ENCODE peak calls at places on chromosomes 3 and 15, in four cellular contexts. D, R, A and S are unnamed samples.

GRCh38 chr15:73265536-73266153 is 103.1 kb downstream of the HCN4 start:
- DNase-seq in A (peak; percentile 59), D (peak; percentile 26), R (no peak), S (peak; percentile 64)

GRCh38 chr3:170639003-170639402 is 53.1 kb upstream of the SLC7A14 start:
- DNase-seq in A (no peak), R (no peak), D (no peak), S (no peak)

GRCh38 chr15:48966595-48967301 is 3.0 kb upstream of the SHC4 start:
- DNase-seq in R (no peak), A (no peak), D (peak; percentile 80), S (no peak)

GRCh38 chr15:88894819-88895767 is at the start of gene HAPLN3:
- DNase-seq in A (peak; percentile 53), D (no peak), R (no peak), S (no peak)

GRCh38 chr15:52653451-52653964 is 25.7 kb downstream of the ATOSA start:
- DNase-seq in R (no peak), D (peak; percentile 78), A (no peak), S (no peak)

GRCh38 chr15:80485370-80486164 is 81.4 kb downstream of the ARNT2 start:
- DNase-seq in R (no peak), D (peak; percentile 56), A (no peak), S (no peak)

GRCh38 chr3:166263460-166263859 is 426.2 kb upstream of the BCHE start:
- DNase-seq in A (no peak), R (no peak), D (no peak), S (no peak)

GRCh38 chr15:91508633-91509032 is 344.9 kb upstream of the SLCO3A1 start:
- DNase-seq in R (no peak), D (peak; percentile 51), A (no peak), S (no peak)

GRCh38 chr3:72492240-72492639 is 356.0 kb downstream of the SHQ1 start:
- DNase-seq in A (no peak), D (peak; percentile 66), R (no peak), S (no peak)

GRCh38 chr3:185744997-185745843 is 79.6 kb downstream of the IGF2BP2 start:
- DNase-seq in D (peak; percentile 90), R (no peak), A (no peak), S (no peak)

GRCh38 chr3:157311633-157312365 is 124.9 kb upstream of the PTX3 start:
- DNase-seq in R (no peak), A (no peak), D (peak; percentile 35), S (no peak)

GRCh38 chr3:160023476-160023875 is 34.8 kb downstream of the IL12A start:
- DNase-seq in A (no peak), R (no peak), D (no peak), S (no peak)

GRCh38 chr3:120218981-120219380 is 66.0 kb downstream of the GPR156 start:
- DNase-seq in D (peak; percentile 19), R (no peak), A (no peak), S (no peak)

GRCh38 chr15:62503451-62503850 is 338.4 kb upstream of the C2CD4B start:
- DNase-seq in D (no peak), A (peak; percentile 47), R (no peak), S (no peak)

GRCh38 chr3:7382293-7383033 is 521.5 kb downstream of the GRM7 start:
- DNase-seq in D (no peak), R (no peak), A (no peak), S (no peak)

GRCh38 chr3:55660642-55661041 is 173.5 kb upstream of the WNT5A start:
- DNase-seq in A (no peak), D (no peak), R (no peak), S (no peak)

GRCh38 chr3:143333367-143333766 is 213.8 kb downstream of the CHST2 start:
- DNase-seq in R (no peak), A (no peak), D (no peak), S (no peak)

GRCh38 chr15:26729581-26729980 is 43.3 kb downstream of the GABRB3 start:
- DNase-seq in A (no peak), R (no peak), D (no peak), S (no peak)

GRCh38 chr3:81105761-81106160 is 655.7 kb downstream of the GBE1 start:
- DNase-seq in D (no peak), A (no peak), R (no peak), S (no peak)

GRCh38 chr15:69131362-69132215 is 28.8 kb upstream of the GLCE start:
- DNase-seq in R (no peak), D (no peak), A (no peak), S (no peak)

GRCh38 chr3:127791221-127791913 is 30.9 kb downstream of the MGLL start:
- DNase-seq in R (no peak), A (peak; percentile 60), D (peak; percentile 40), S (no peak)

GRCh38 chr3:29612536-29612935 is 331.7 kb downstream of the RBMS3 start:
- DNase-seq in D (no peak), R (no peak), A (no peak), S (no peak)

GRCh38 chr3:197175503-197175902 is 122.9 kb downstream of the DLG1 start:
- DNase-seq in A (no peak), D (no peak), R (no peak), S (no peak)

GRCh38 chr3:38630070-38630469 is 19.4 kb downstream of the SCN5A start:
- DNase-seq in A (no peak), R (no peak), D (no peak), S (no peak)

GRCh38 chr3:175150812-175151411 is 291.8 kb downstream of the NAALADL2 start:
- DNase-seq in R (no peak), D (peak; percentile 99), A (no peak), S (no peak)

GRCh38 chr3:9109570-9109914 is 139.9 kb downstream of the SRGAP3 start:
- DNase-seq in A (no peak), D (no peak), R (no peak), S (no peak)

GRCh38 chr15:71114887-71115566 is at the start of gene THSD4:
- DNase-seq in D (no peak), A (peak; percentile 83), R (no peak), S (peak; percentile 91)

GRCh38 chr15:76517910-76518309 is 181.3 kb downstream of the ISL2 start:
- DNase-seq in A (no peak), R (no peak), D (no peak), S (no peak)

GRCh38 chr3:110031975-110032374 is 694.6 kb upstream of the DPPA4 start:
- DNase-seq in D (no peak), R (no peak), A (no peak), S (no peak)

GRCh38 chr3:76646921-76647562 is 392.9 kb upstream of the ROBO2 start:
- DNase-seq in R (no peak), A (peak; percentile 17), D (no peak), S (peak; percentile 23)

GRCh38 chr3:4392992-4393391 is 74.1 kb downstream of the SUMF1 start:
- DNase-seq in R (no peak), A (no peak), D (no peak), S (no peak)

GRCh38 chr15:75720297-75720696 is 7.6 kb upstream of the CSPG4 start:
- DNase-seq in A (no peak), D (no peak), R (no peak), S (no peak)

GRCh38 chr3:126369490-126369889 is 12.3 kb upstream of the KLF15 start:
- DNase-seq in D (no peak), R (no peak), A (no peak), S (no peak)

GRCh38 chr15:39230205-39230916 is 350.5 kb upstream of the THBS1 start:
- DNase-seq in D (no peak), A (no peak), R (no peak), S (no peak)

GRCh38 chr15:40637221-40637745 is 43.2 kb downstream of the KNL1 start:
- DNase-seq in A (no peak), R (no peak), D (no peak), S (no peak)

GRCh38 chr15:89177633-89178306 is 43.6 kb downstream of the RLBP1 start:
- DNase-seq in D (no peak), R (no peak), A (peak; percentile 60), S (peak; percentile 65)

GRCh38 chr3:44529927-44530326 is 25.1 kb upstream of the ZKSCAN7 start:
- DNase-seq in D (no peak), A (peak; percentile 29), R (no peak), S (peak; percentile 25)

GRCh38 chr3:154421067-154421466 is 8.9 kb downstream of the GPR149 start:
- DNase-seq in D (no peak), A (no peak), R (no peak), S (no peak)

GRCh38 chr15:42226648-42227047 is 18.5 kb upstream of the VPS39 start:
- DNase-seq in A (peak; percentile 43), R (no peak), D (no peak), S (no peak)
- TF ChIP-seq CTCF in A (peak; percentile 13), R (no peak), D (no peak), S (no peak)

GRCh38 chr15:29034151-29034550 is 148.4 kb downstream of the APBA2 start:
- DNase-seq in A (no peak), R (no peak), D (no peak), S (no peak)
- TF ChIP-seq CTCF in A (no peak), R (no peak), D (no peak), S (no peak)

DNA sequence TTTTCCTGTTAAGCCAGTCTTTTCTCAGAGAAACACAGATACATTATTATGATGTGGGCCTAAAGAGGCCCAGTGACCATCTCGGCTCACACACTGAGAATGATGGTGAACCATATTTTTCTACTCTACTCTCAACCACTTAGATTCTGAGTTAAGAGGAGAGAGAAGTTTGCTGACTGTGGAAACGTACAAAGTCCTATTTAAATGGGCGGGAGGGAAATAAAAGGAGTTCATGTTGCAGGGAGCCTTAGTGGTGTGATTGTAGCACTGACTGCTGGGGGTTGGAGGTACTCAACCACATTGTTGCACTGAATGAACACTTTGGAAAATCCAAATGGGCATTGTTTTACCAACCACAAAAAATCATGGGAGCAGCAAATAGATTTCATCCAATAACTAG is 51.0 kb downstream of the ATP8B4 start:
- DNase-seq in R (no peak), D (no peak), A (no peak), S (no peak)
- TF ChIP-seq CTCF in R (no peak), D (no peak), A (no peak), S (no peak)

GRCh38 chr3:13552855-13553652 is 4.1 kb downstream of the FBLN2 start:
- DNase-seq in D (no peak), R (no peak), A (no peak), S (no peak)
- TF ChIP-seq CTCF in D (no peak), R (no peak), A (no peak), S (no peak)